ENCODE peak calls at places on chromosome 10, in seven cellular contexts. F, U, O, E, D, H and P are unnamed samples.

GRCh38 chr10:44143556-44143955 is 241.3 kb downstream of the CXCL12 start:
- DNase-seq in F (no peak), U (no peak), O (no peak), E (no peak), D (no peak), H (no peak), P (no peak)

GRCh38 chr10:72274213-72274729 is 547 bp downstream of the DDIT4 start:
- DNase-seq in F (no peak), U (no peak), O (no peak), E (no peak), D (peak; percentile 34), H (peak; percentile 52), P (peak; percentile 89)

GRCh38 chr10:13617146-13617545 is 30.4 kb downstream of the PRPF18 start:
- DNase-seq in F (no peak), U (no peak), O (no peak), E (no peak), D (no peak), H (no peak), P (no peak)

GRCh38 chr10:61837748-61838055 is 63.8 kb upstream of the ARID5B start:
- DNase-seq in F (no peak), U (no peak), O (no peak), E (no peak), D (no peak), H (no peak), P (no peak)

GRCh38 chr10:6134099-6134880 is 45.5 kb downstream of the RBM17 start:
- DNase-seq in F (no peak), U (no peak), O (no peak), E (no peak), D (no peak), H (no peak), P (peak; percentile 50)

GRCh38 chr10:44190541-44190940 is 194.4 kb downstream of the CXCL12 start:
- DNase-seq in F (no peak), U (no peak), O (no peak), E (no peak), D (no peak), H (no peak), P (no peak)

GRCh38 chr10:63681965-63682704 is 160.9 kb downstream of the REEP3 start:
- DNase-seq in F (peak; percentile 85), U (no peak), O (no peak), E (no peak), D (no peak), H (no peak), P (no peak)

GRCh38 chr10:15642095-15642494 is 77.6 kb downstream of the ITGA8 start:
- DNase-seq in F (no peak), U (no peak), O (no peak), E (no peak), D (no peak), H (no peak), P (no peak)

GRCh38 chr10:15262036-15262713 is 93.7 kb upstream of the NMT2 start:
- DNase-seq in F (peak; percentile 41), U (no peak), O (no peak), E (no peak), D (no peak), H (no peak), P (no peak)

GRCh38 chr10:93816123-93816747 is 58.5 kb downstream of the LGI1 start:
- DNase-seq in F (peak; percentile 72), U (peak; percentile 63), O (peak; percentile 36), E (peak; percentile 72), D (peak; percentile 71), H (peak; percentile 67), P (peak; percentile 76)

GRCh38 chr10:52895066-52895465 is 122.5 kb upstream of the MBL2 start:
- DNase-seq in F (no peak), U (no peak), O (no peak), E (no peak), D (no peak), H (no peak), P (no peak)

GRCh38 chr10:49418053-49418326 is 22.1 kb upstream of the DRGX start:
- DNase-seq in F (no peak), U (no peak), O (no peak), E (no peak), D (no peak), H (no peak), P (no peak)

GRCh38 chr10:49417311-49418052 is 21.6 kb upstream of the DRGX start:
- DNase-seq in F (no peak), U (no peak), O (no peak), E (no peak), D (no peak), H (no peak), P (no peak)

GRCh38 chr10:49415846-49416245 is 20.0 kb upstream of the DRGX start:
- DNase-seq in F (no peak), U (no peak), O (no peak), E (no peak), D (no peak), H (no peak), P (no peak)

GRCh38 chr10:49419005-49419404 is 23.1 kb upstream of the DRGX start:
- DNase-seq in F (no peak), U (no peak), O (no peak), E (no peak), D (no peak), H (peak; percentile 50), P (no peak)

GRCh38 chr10:49418328-49418727 is 22.4 kb upstream of the DRGX start:
- DNase-seq in F (no peak), U (no peak), O (no peak), E (no peak), D (no peak), H (no peak), P (no peak)
- H3K4me3 ChIP-seq in F (no peak overlapping the region), U (no peak overlapping the region), O (no peak overlapping the region), E (no peak overlapping the region), D (no peak overlapping the region), H (no peak overlapping the region), P (no peak overlapping the region)

GRCh38 chr10:113985342-113985844 is 58.3 kb upstream of the ADRB1 start:
- DNase-seq in F (no peak), U (no peak), O (no peak), E (no peak), D (no peak), H (no peak), P (no peak)

GRCh38 chr10:113987156-113987555 is 56.5 kb upstream of the ADRB1 start:
- DNase-seq in F (no peak), U (no peak), O (no peak), E (no peak), D (no peak), H (no peak), P (no peak)

GRCh38 chr10:113988535-113988934 is 55.1 kb upstream of the ADRB1 start:
- DNase-seq in F (no peak), U (no peak), O (no peak), E (no peak), D (no peak), H (no peak), P (no peak)

GRCh38 chr10:113987805-113988204 is 55.9 kb upstream of the ADRB1 start:
- DNase-seq in F (peak; percentile 50), U (no peak), O (no peak), E (peak; percentile 68), D (no peak), H (no peak), P (no peak)

DNA sequence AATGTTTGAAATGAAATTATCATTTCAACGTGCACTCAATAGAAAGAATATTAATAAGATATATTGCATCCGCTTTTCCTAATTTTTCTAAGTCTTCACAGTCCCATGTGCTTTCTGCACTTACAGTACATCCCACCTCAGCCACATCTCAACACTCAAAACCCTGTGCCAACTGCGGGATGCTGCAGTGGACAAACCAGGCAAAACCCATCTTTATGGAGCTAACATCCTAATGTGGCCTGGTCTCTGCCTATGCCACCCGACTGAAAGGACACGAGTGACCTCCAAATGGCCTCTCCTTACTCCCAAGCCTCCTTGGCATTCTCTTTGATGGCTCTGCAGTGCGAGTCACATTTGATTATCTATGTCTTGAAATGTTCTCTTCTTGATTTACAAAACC is 57.4 kb upstream of the ADRB1 start:
- DNase-seq in F (no peak), U (no peak), O (no peak), E (no peak), D (no peak), H (no peak), P (no peak)
- H3K4me3 ChIP-seq in F (no peak overlapping the region), U (no peak overlapping the region), O (no peak overlapping the region), E (no peak overlapping the region), D (no peak overlapping the region), H (no peak overlapping the region), P (no peak overlapping the region)

GRCh38 chr10:86402283-86402931 is 35.8 kb upstream of the GRID1 start:
- DNase-seq in F (no peak), U (no peak), O (no peak), E (peak; percentile 60), D (no peak), H (no peak), P (no peak)
- H3K4me3 ChIP-seq in F (no peak overlapping the region), U (no peak overlapping the region), O (peak overlapping the region; percentile 23), E (no peak overlapping the region), D (no peak overlapping the region), H (no peak overlapping the region), P (peak overlapping the region; percentile 17)

GRCh38 chr10:22245567-22245966 is 27.8 kb upstream of the EBLN1 start:
- DNase-seq in F (no peak), U (no peak), O (no peak), E (no peak), D (no peak), H (no peak), P (no peak)
- H3K4me3 ChIP-seq in F (no peak overlapping the region), U (no peak overlapping the region), O (no peak overlapping the region), E (no peak overlapping the region), D (no peak overlapping the region), H (no peak overlapping the region), P (no peak overlapping the region)

GRCh38 chr10:21515581-21516269 is 9.8 kb downstream of the SKIDA1 start:
- DNase-seq in F (no peak), U (no peak), O (no peak), E (no peak), D (no peak), H (no peak), P (no peak)
- H3K4me3 ChIP-seq in F (peak overlapping the region; percentile 49), U (peak overlapping the region; percentile 58), O (peak overlapping the region; percentile 75), E (peak overlapping the region; percentile 88), D (peak overlapping the region; percentile 76), H (peak overlapping the region; percentile 66), P (peak overlapping the region; percentile 69)

DNA sequence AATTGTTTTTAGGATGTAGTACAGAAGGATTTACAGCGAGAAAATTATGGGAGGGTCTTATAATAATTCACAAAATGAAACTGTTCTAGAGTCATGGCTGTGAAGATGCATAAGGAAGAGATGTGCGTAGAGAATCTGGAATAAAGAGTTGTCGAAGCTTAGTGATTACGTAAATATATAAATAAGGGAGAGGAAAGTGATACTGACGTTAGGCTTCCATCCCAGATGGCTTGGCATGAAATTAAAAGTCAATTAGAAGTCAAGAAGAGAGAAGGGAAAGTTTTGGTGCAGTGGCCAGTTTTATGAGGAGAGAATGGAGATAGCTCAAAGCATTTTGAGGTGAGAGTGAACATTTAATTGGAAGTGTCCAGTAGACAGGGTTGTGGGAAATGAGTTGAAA is 85.5 kb downstream of the LCOR start:
- DNase-seq in F (no peak), U (no peak), O (no peak), E (no peak), D (no peak), H (no peak), P (no peak)
- H3K4me3 ChIP-seq in F (no peak overlapping the region), U (no peak overlapping the region), O (no peak overlapping the region), E (no peak overlapping the region), D (no peak overlapping the region), H (no peak overlapping the region), P (no peak overlapping the region)